ENCODE peak calls at places on chromosomes 4 and X, in nine cellular contexts. E is mesenchymal stem cell; S is CD4-positive, alpha-beta memory T cell; O is activated T-cell treated with anti-CD3 and anti-CD28 coated beads for 48 hours; D is endothelial cell; V is LHCN-M2; Z is NCI-H345; K is mucosa of descending colon; Q is GDM1. L is an unnamed sample.

GRCh38 chr4:121656269-121656641 is 40.5 kb downstream of the ANXA5 start:
- DNase-seq in Q (peak; percentile 16), S (no peak), O (peak; percentile 4), E (peak; percentile 81), K (no peak), D (peak; percentile 51), Z (peak; percentile 28), V (peak; percentile 66), L (peak; percentile 63)

GRCh38 chr4:81180916-81181315 is 34.1 kb downstream of the PRKG2 start:
- DNase-seq in V (peak; percentile 42), O (no peak), S (no peak), Q (no peak), D (no peak), Z (no peak), E (no peak), K (no peak), L (no peak)

GRCh38 chrX:119981286-119982070 is 37.9 kb upstream of the NKAP start:
- DNase-seq in V (peak; percentile 24), Z (peak; percentile 28), K (no peak), Q (no peak), S (no peak), E (peak; percentile 33), D (no peak), O (peak; percentile 3), L (peak; percentile 72)

GRCh38 chr4:114312349-114312748 is 286.3 kb upstream of the UGT8 start:
- DNase-seq in S (no peak), E (no peak), D (no peak), O (no peak), K (no peak), Z (peak; percentile 14), V (no peak), Q (no peak), L (peak; percentile 89)

GRCh38 chr4:107863850-107864371 is 39.2 kb downstream of the SGMS2 start:
- DNase-seq in Z (peak; percentile 9), Q (no peak), D (no peak), O (peak; percentile 13), K (peak; percentile 58), S (no peak), E (peak; percentile 55), V (peak; percentile 48), L (peak; percentile 72)

GRCh38 chr4:176002007-176002623 is 63.5 kb upstream of the WDR17 start:
- DNase-seq in Q (no peak), V (no peak), E (peak; percentile 37), D (peak; percentile 47), S (no peak), Z (peak; percentile 26), O (no peak), K (peak; percentile 33), L (peak; percentile 72)

GRCh38 chr4:337932-338758 is 531 bp downstream of the ZNF141 start:
- DNase-seq in E (peak; percentile 72), Q (no peak), O (peak; percentile 41), S (no peak), D (peak; percentile 52), K (peak; percentile 68), V (peak; percentile 36), Z (peak; percentile 40), L (peak; percentile 16)

GRCh38 chrX:135432881-135433521 is 11.3 kb downstream of the SMIM10L2A start:
- DNase-seq in V (no peak), Q (no peak), E (no peak), Z (peak; percentile 70), O (no peak), D (no peak), K (no peak), S (no peak), L (peak; percentile 65)

GRCh38 chrX:17007134-17007768 is 60.8 kb downstream of the REPS2 start:
- DNase-seq in K (no peak), E (peak; percentile 0), Z (no peak), D (no peak), Q (no peak), O (no peak), S (no peak), V (peak; percentile 46), L (peak; percentile 7)

GRCh38 chr4:100280807-100281206 is 90.5 kb upstream of the DDIT4L start:
- DNase-seq in K (no peak), D (no peak), S (no peak), V (no peak), Z (no peak), E (no peak), Q (no peak), O (no peak), L (no peak)

GRCh38 chr4:5921981-5922380 is 29.1 kb upstream of the CRMP1 start:
- DNase-seq in V (no peak), S (no peak), Z (no peak), E (no peak), D (no peak), Q (no peak), K (no peak), O (no peak), L (no peak)

GRCh38 chrX:43707812-43708548 is 51.9 kb downstream of the MAOA start:
- DNase-seq in D (no peak), O (no peak), E (peak; percentile 62), Z (no peak), Q (no peak), K (peak; percentile 35), S (no peak), V (peak; percentile 55), L (no peak)

GRCh38 chrX:38212246-38212645 is 8.4 kb downstream of the SRPX start:
- DNase-seq in D (no peak), O (no peak), K (no peak), V (no peak), Q (no peak), S (no peak), Z (no peak), E (no peak), L (no peak)

GRCh38 chr4:184978211-184978610 is 40.1 kb upstream of the HELT start:
- DNase-seq in Z (no peak), E (no peak), D (no peak), K (peak; percentile 58), S (no peak), Q (no peak), V (no peak), O (no peak), L (no peak)

GRCh38 chr4:176840166-176840565 is 47.4 kb upstream of the VEGFC start:
- DNase-seq in S (no peak), D (no peak), E (peak; percentile 77), V (peak; percentile 62), Z (no peak), O (no peak), Q (no peak), K (no peak), L (no peak)

GRCh38 chrX:142204522-142205433 is at the start of gene MAGEC2:
- DNase-seq in D (no peak), O (no peak), Q (no peak), E (no peak), Z (no peak), S (no peak), V (no peak), K (no peak), L (no peak)

GRCh38 chrX:84363054-84363453 is 139.2 kb downstream of the HDX start:
- DNase-seq in O (no peak), E (no peak), Z (no peak), Q (no peak), K (no peak), V (no peak), D (no peak), S (no peak), L (no peak)

GRCh38 chrX:133610056-133610455 is 194.8 kb upstream of the GPC4 start:
- DNase-seq in E (no peak), V (no peak), K (no peak), S (no peak), Z (no peak), O (no peak), D (no peak), Q (no peak), L (no peak)

GRCh38 chr4:56641494-56642051 is 39.5 kb downstream of the HOPX start:
- DNase-seq in D (no peak), S (no peak), K (no peak), V (peak; percentile 93), E (peak; percentile 93), O (no peak), Z (no peak), Q (no peak), L (no peak)

GRCh38 chr4:88097781-88098180 is 60.7 kb downstream of the ABCG2 start:
- DNase-seq in E (peak; percentile 5), K (no peak), V (no peak), Q (no peak), O (no peak), S (no peak), Z (no peak), D (no peak), L (no peak)

GRCh38 chr4:130808492-130808891 is 1712.5 kb downstream of the C4orf33 start:
- DNase-seq in K (no peak), O (no peak), V (no peak), S (no peak), D (peak; percentile 9), Q (no peak), Z (no peak), E (peak; percentile 17), L (peak; percentile 47)

GRCh38 chr4:83516042-83516772 is 19.7 kb upstream of the GPAT3 start:
- DNase-seq in Z (no peak), K (no peak), Q (no peak), V (peak; percentile 44), E (peak; percentile 83), D (no peak), O (no peak), S (no peak), L (no peak)

GRCh38 chr4:7266525-7267292 is 74.4 kb downstream of the SORCS2 start:
- DNase-seq in Q (no peak), V (peak; percentile 83), S (no peak), Z (no peak), E (peak; percentile 72), O (no peak), D (no peak), K (no peak), L (peak; percentile 21)

GRCh38 chr4:151484396-151485102 is 75.6 kb downstream of the FHIP1A start:
- DNase-seq in E (peak; percentile 69), S (no peak), V (peak; percentile 95), D (no peak), Z (no peak), Q (no peak), O (no peak), K (no peak), L (no peak)

GRCh38 chrX:65407157-65407626 is 127.4 kb downstream of the LAS1L start:
- DNase-seq in O (peak; percentile 10), Q (no peak), S (no peak), D (no peak), E (no peak), Z (no peak), V (no peak), K (peak; percentile 28), L (no peak)

GRCh38 chr4:185134176-185134869 is 8.7 kb upstream of the SLC25A4 start:
- DNase-seq in V (peak; percentile 44), Z (peak; percentile 36), O (no peak), K (no peak), D (no peak), S (peak; percentile 45), Q (no peak), E (peak; percentile 59), L (peak; percentile 40)

GRCh38 chr4:37946503-37947179 is 13.6 kb upstream of the PTTG2 start:
- DNase-seq in Q (peak; percentile 57), O (no peak), E (no peak), D (no peak), Z (no peak), K (no peak), V (no peak), S (no peak), L (no peak)

GRCh38 chrX:103637604-103638338 is 9.0 kb downstream of the TCEAL1 start:
- DNase-seq in V (no peak), S (no peak), O (no peak), D (no peak), K (no peak), E (no peak), Q (no peak), Z (no peak), L (no peak)

GRCh38 chr4:151226004-151226932 is 50.7 kb upstream of the PRSS48 start:
- DNase-seq in V (peak; percentile 85), S (no peak), Z (no peak), E (peak; percentile 85), D (no peak), K (no peak), Q (no peak), O (no peak), L (no peak)

GRCh38 chr4:26520728-26521442 is 30.6 kb upstream of the CCKAR start:
- DNase-seq in K (no peak), E (no peak), Z (no peak), D (no peak), O (no peak), Q (no peak), V (no peak), S (no peak), L (no peak)

GRCh38 chrX:39772057-39772832 is 325.5 kb downstream of the BCOR start:
- DNase-seq in O (peak; percentile 53), D (peak; percentile 34), E (peak; percentile 71), V (no peak), K (no peak), Q (peak; percentile 89), Z (peak; percentile 40), S (peak; percentile 33), L (no peak)